ENCODE peak calls at places on chromosomes 13 and 19, in nine cellular contexts. S is fibroblast of pulmonary artery, F is left lung, V is AG10803, R is endodermal cell, M is A549, J is brain microvascular endothelial cell, I is retinal pigment epithelial cell, Z is osteoblast. K is an unnamed sample.

GRCh38 chr13:66087149-66087780 is 1142.9 kb downstream of the PCDH9 start:
- DNase-seq in I (no peak), S (peak), V (no peak), Z (no peak), J (no peak), F (no peak), R (no peak), M (no peak), K (no peak)

GRCh38 chr13:113114511-113115362 is 7.9 kb upstream of the F10 start:
- DNase-seq in V (no peak), I (no peak), S (no peak), M (no peak), Z (peak), R (peak), F (peak), J (no peak), K (no peak)

GRCh38 chr13:36344886-36345437 is 1.2 kb downstream of the SPART start:
- DNase-seq in Z (peak), F (no peak), S (peak), J (no peak), V (no peak), M (no peak), R (peak), I (no peak), K (no peak)

GRCh38 chr13:44300895-44301638 is 72.6 kb upstream of the SERP2 start:
- DNase-seq in R (no peak), M (peak), J (peak), S (peak), F (no peak), I (peak), V (peak), Z (no peak), K (peak)

GRCh38 chr19:50835785-50836542 is 2.6 kb upstream of the KLK15 start:
- DNase-seq in R (peak), V (peak), S (peak), J (peak), F (peak), I (no peak), M (peak), Z (peak), K (peak)

GRCh38 chr13:45333973-45334922 is 6.7 kb downstream of the TPT1 start:
- DNase-seq in S (peak), V (peak), M (no peak), I (no peak), R (peak), J (peak), F (no peak), Z (peak), K (peak)

GRCh38 chr13:23630349-23631093 is 60.3 kb downstream of the TNFRSF19 start:
- DNase-seq in R (peak), I (no peak), M (no peak), J (peak), V (no peak), S (no peak), Z (peak), F (no peak), K (no peak)

GRCh38 chr13:59103004-59103768 is 1060.5 kb downstream of the DIAPH3 start:
- DNase-seq in J (no peak), I (no peak), F (no peak), V (peak), R (no peak), Z (no peak), M (no peak), S (peak), K (peak)

GRCh38 chr19:45781282-45782161 is 768 bp downstream of the DMPK start:
- DNase-seq in I (no peak), J (no peak), F (peak), M (peak), R (no peak), Z (peak), S (no peak), V (no peak), K (no peak)

GRCh38 chr19:36236946-36237310 is 22.0 kb downstream of the ZNF146 start:
- DNase-seq in I (no peak), M (peak), F (no peak), V (no peak), R (peak), J (no peak), Z (no peak), S (no peak), K (no peak)
- H3K4me3 ChIP-seq in I (no peak), M (no peak), F (no peak), V (no peak), R (no peak), J (no peak), Z (no peak), S (no peak), K (no peak)

GRCh38 chr19:13597625-13598024 is 91.3 kb upstream of the CACNA1A start:
- DNase-seq in M (peak), F (no peak), S (peak), J (peak), I (no peak), R (peak), V (peak), Z (peak), K (peak)
- TF ChIP-seq CTCF in M (peak), F (peak), S (peak), J (peak), I (peak), R (peak), V (peak), Z (peak), K (peak)

GRCh38 chr19:10430505-10431253 is 10.3 kb downstream of the PDE4A start:
- DNase-seq in M (no peak), R (peak), F (peak), S (peak), J (no peak), I (no peak), V (peak), Z (peak), K (peak)
- H3K4me3 ChIP-seq in M (peak), R (peak), F (peak), S (peak), J (peak), I (peak), V (peak), Z (peak), K (peak)

GRCh38 chr19:5806133-5806489 is 1.2 kb downstream of the NRTN start:
- DNase-seq in M (no peak), J (no peak), I (no peak), F (no peak), R (no peak), S (no peak), V (no peak), Z (no peak), K (no peak)
- TF ChIP-seq CTCF in M (no peak), J (no peak), I (no peak), F (no peak), R (no peak), S (no peak), V (no peak), Z (no peak), K (no peak)

DNA sequence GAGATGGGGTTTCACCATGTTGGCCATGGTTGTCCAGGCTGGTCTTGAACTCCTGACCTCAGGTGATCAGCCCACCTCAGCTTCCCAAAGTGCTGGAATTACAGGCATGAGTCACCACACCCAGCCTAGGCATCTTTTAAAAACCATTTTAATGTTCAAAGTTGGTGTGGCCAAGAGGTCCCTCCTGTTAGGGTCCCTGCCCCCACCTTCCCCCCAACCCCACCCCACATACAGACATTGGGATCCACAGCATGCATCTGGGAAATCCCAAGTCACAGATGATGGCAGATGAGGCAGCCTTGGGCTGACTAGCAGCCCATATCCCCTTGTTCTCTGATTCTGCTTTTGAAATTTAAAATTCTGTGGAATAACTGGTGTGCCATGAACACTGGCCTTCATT is 226.0 kb downstream of the KATNAL1 start:
- DNase-seq in M (no peak), V (no peak), Z (no peak), R (no peak), J (no peak), F (no peak), S (no peak), I (no peak), K (no peak)
- H3K4me3 ChIP-seq in M (no peak), V (no peak), Z (no peak), R (no peak), J (no peak), F (no peak), S (no peak), I (no peak), K (no peak)

GRCh38 chr13:94968040-94968756 is 255.9 kb upstream of the SOX21 start:
- DNase-seq in V (no peak), Z (no peak), R (peak), S (no peak), F (peak), I (no peak), M (peak), J (no peak), K (peak)
- TF ChIP-seq CTCF in V (no peak), Z (no peak), R (no peak), S (no peak), F (no peak), I (peak), M (peak), J (peak), K (no peak)